ENCODE peak calls at places on chromosomes 5 and 9, in eight cellular contexts. Z is MM.1S, G is GM23338, I is neural progenitor cell, J is SK-N-SH, S is PC-3, E is HCT116, D is GM23248. W is an unnamed sample.

GRCh38 chr5:65076251-65076869 is 307.6 kb downstream of the CWC27 start:
- DNase-seq in J (no peak), S (peak; percentile 65), G (peak; percentile 90), I (peak; percentile 48), E (peak; percentile 57), D (peak; percentile 70), Z (peak; percentile 61), W (peak; percentile 94)

GRCh38 chr5:78630047-78630446 is 18.5 kb downstream of the LHFPL2 start:
- DNase-seq in D (no peak), E (no peak), S (no peak), G (no peak), Z (no peak), I (no peak), J (no peak), W (no peak)

GRCh38 chr9:135649508-135649907 is 10.2 kb upstream of the GLT6D1 start:
- DNase-seq in Z (no peak), E (no peak), D (no peak), G (no peak), I (no peak), J (no peak), S (no peak), W (no peak)

GRCh38 chr9:114470581-114470980 is 34.7 kb downstream of the WHRN start:
- DNase-seq in D (no peak), E (no peak), J (no peak), I (no peak), Z (no peak), G (no peak), S (no peak), W (no peak)

GRCh38 chr5:40914835-40915234 is 5.5 kb downstream of the C7 start:
- DNase-seq in Z (no peak), E (no peak), G (no peak), S (no peak), D (peak; percentile 6), I (no peak), J (no peak), W (no peak)

GRCh38 chr5:475704-476101 is 32.7 kb downstream of the EXOC3 start:
- DNase-seq in Z (no peak), G (no peak), S (no peak), I (no peak), E (no peak), D (no peak), J (no peak), W (no peak)

GRCh38 chr9:132078369-132079356 is 1.0 kb downstream of the MED27 start:
- DNase-seq in S (peak; percentile 39), E (no peak), D (peak; percentile 81), G (no peak), Z (no peak), J (peak; percentile 62), I (no peak), W (peak; percentile 36)

GRCh38 chr9:120914410-120914809 is 12.2 kb downstream of the TRAF1 start:
- DNase-seq in Z (no peak), G (no peak), S (no peak), D (no peak), J (no peak), I (no peak), E (no peak), W (no peak)

GRCh38 chr9:112119225-112120045 is 55.7 kb downstream of the SUSD1 start:
- DNase-seq in I (no peak), D (no peak), J (no peak), S (no peak), G (no peak), E (peak; percentile 85), Z (no peak), W (no peak)

GRCh38 chr9:75233011-75233410 is 144.7 kb downstream of the OSTF1 start:
- DNase-seq in E (no peak), D (peak; percentile 27), Z (no peak), J (no peak), I (no peak), S (no peak), G (no peak), W (no peak)

GRCh38 chr5:454936-455335 is 12.0 kb downstream of the EXOC3 start:
- DNase-seq in J (no peak), E (no peak), S (no peak), Z (no peak), G (peak; percentile 39), D (no peak), I (no peak), W (no peak)

GRCh38 chr5:89265511-89266169 is 382.7 kb upstream of the MEF2C start:
- DNase-seq in D (peak; percentile 87), E (no peak), J (no peak), Z (no peak), G (no peak), S (peak; percentile 51), I (no peak), W (no peak)

GRCh38 chr5:169352901-169353300 is 52.0 kb upstream of the SLIT3 start:
- DNase-seq in G (no peak), S (no peak), E (no peak), Z (no peak), J (no peak), I (no peak), D (no peak), W (no peak)

GRCh38 chr5:73186976-73187375 is 14.0 kb downstream of the TMEM174 start:
- DNase-seq in D (peak; percentile 61), J (no peak), Z (no peak), S (no peak), E (no peak), G (no peak), I (no peak), W (no peak)

GRCh38 chr5:9233712-9234111 is 312.2 kb downstream of the SEMA5A start:
- DNase-seq in Z (no peak), S (no peak), D (no peak), J (no peak), E (no peak), I (peak; percentile 23), G (peak; percentile 32), W (no peak)

GRCh38 chr9:137318976-137319375 is 16.9 kb upstream of the NRARP start:
- DNase-seq in D (no peak), G (peak; percentile 62), E (no peak), I (peak; percentile 80), Z (no peak), J (peak; percentile 62), S (no peak), W (no peak)

GRCh38 chr9:86766912-86767311 is 180.4 kb downstream of the GAS1 start:
- DNase-seq in J (no peak), S (peak; percentile 66), I (peak; percentile 45), E (peak; percentile 75), G (no peak), Z (no peak), D (peak; percentile 96), W (no peak)

GRCh38 chr9:68834931-68835520 is 130.0 kb downstream of the PIP5K1B start:
- DNase-seq in D (no peak), I (no peak), E (no peak), Z (no peak), S (no peak), G (no peak), J (no peak), W (no peak)

DNA sequence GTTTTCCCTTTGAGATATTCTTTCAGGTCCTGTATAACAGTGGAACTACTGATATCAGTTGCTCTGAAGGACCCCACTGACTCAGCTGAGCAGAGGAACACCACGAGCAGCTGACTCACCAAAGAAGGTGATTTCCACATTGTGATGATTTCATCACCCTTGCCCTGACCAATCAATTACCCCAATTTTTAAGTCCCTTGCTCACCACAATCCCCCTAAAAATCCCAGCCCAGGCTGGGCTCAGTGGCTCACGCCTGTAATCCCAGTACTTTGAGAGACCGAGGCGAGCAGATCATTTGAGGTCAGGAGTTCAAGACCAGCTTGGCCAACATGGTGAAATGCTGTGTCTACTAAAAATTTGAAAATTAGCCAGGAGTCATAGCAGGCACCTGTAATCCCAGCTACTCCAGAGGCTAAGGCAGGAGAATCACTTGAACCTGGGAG is 125.3 kb upstream of the ABCA1 start:
- DNase-seq in G (no peak), J (no peak), S (peak; percentile 37), I (no peak), E (no peak), D (peak; percentile 87), Z (no peak), W (no peak)
- TF ChIP-seq EZH2phosphoT487 in G (no peak), J (no peak), S (no peak), I (no peak), E (no peak), D (no peak), Z (no peak), W (no peak)

GRCh38 chr5:153752890-153753289 is 262.4 kb downstream of the GRIA1 start:
- DNase-seq in G (no peak), I (no peak), S (no peak), E (no peak), D (peak; percentile 33), J (no peak), Z (no peak), W (no peak)
- TF ChIP-seq EZH2phosphoT487 in G (no peak), I (no peak), S (no peak), E (no peak), D (no peak), J (no peak), Z (no peak), W (no peak)

DNA sequence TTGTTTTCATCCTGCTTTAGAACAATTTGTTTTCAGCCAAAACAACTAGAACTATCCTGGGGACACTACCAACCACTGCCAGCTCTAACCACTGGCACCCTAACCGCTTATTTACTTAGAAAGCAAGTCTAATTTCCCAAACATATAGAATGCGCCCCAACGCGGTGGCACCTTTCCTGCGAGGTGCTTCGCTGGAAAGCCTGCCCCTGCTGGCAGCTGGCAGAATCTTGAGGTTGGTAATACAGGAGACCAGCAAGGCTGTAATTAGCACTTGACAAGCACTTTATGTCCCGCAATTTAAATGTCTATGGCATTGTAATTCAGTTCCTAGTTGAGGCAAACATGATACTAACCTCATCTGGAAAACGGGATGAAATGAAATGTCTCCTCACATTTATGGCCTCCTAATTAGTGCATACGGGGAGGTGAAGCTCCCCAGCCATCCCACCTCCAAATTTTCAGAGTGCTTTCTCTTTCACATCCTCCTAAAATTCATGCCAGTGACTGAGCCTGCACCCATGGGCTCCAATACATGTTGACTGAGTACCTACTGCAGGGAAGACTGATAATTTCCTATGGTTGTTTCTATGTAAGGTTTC is 30.4 kb downstream of the GABBR2 start:
- DNase-seq in J (no peak), E (peak; percentile 26), S (peak; percentile 6), I (peak; percentile 56), D (peak; percentile 41), G (peak; percentile 82), Z (no peak), W (peak; percentile 34)
- TF ChIP-seq EZH2phosphoT487 in J (no peak), E (no peak), S (no peak), I (no peak), D (no peak), G (no peak), Z (no peak), W (no peak)

GRCh38 chr9:125141251-125141650 is 2.1 kb downstream of the SCAI start:
- DNase-seq in E (no peak), Z (no peak), G (no peak), S (no peak), I (no peak), D (peak; percentile 62), J (no peak), W (no peak)

GRCh38 chr9:125140576-125140975 is 2.8 kb downstream of the SCAI start:
- DNase-seq in J (no peak), E (no peak), S (no peak), D (no peak), G (no peak), I (no peak), Z (no peak), W (no peak)

GRCh38 chr9:125141751-125142150 is 1.6 kb downstream of the SCAI start:
- DNase-seq in S (no peak), G (no peak), E (no peak), I (no peak), J (no peak), Z (no peak), D (no peak), W (no peak)

GRCh38 chr9:125143377-125144090 is at the start of gene SCAI:
- DNase-seq in I (peak; percentile 99), S (peak; percentile 97), E (peak; percentile 98), J (peak; percentile 98), G (peak; percentile 100), D (peak; percentile 100), Z (peak; percentile 99), W (peak; percentile 99)

GRCh38 chr9:125142560-125143376 is 560 bp downstream of the SCAI start:
- DNase-seq in Z (peak; percentile 46), J (no peak), I (peak; percentile 46), E (no peak), S (no peak), G (peak; percentile 77), D (peak; percentile 17), W (peak; percentile 57)
- TF ChIP-seq EZH2phosphoT487 in Z (no peak), J (no peak), I (no peak), E (no peak), S (no peak), G (no peak), D (no peak), W (no peak)

W was measured in OCI-LY7.